ENCODE peak calls at places on chromosomes 13 and 19, in seven cellular contexts. I is GM13976; L is NCI-H446; K is AG04450; D is stimulated activated CD8-positive, alpha-beta memory T cell treated with anti-CD3 and anti-CD28 coated beads, Interleukin-15, amount 100 ng/mL, for 4 hours; P is fibroblast of lung; W is NCI-H748 treated with DMSO at 0.1 percent for 48 hours. U is an unnamed sample.

GRCh38 chr13:49253997-49254396 is 6.3 kb downstream of the CDADC1 start:
- DNase-seq in I (no peak), L (no peak), K (no peak), D (no peak), P (no peak), W (no peak), U (no peak)

GRCh38 chr19:39407644-39408391 is 1.2 kb downstream of the ZFP36 start:
- DNase-seq in I (no peak), L (no peak), K (no peak), D (no peak), P (peak; percentile 46), W (no peak), U (no peak)

GRCh38 chr13:65725001-65725400 is 1505.1 kb downstream of the PCDH9 start:
- DNase-seq in I (no peak), L (no peak), K (no peak), D (no peak), P (peak; percentile 18), W (no peak), U (no peak)

GRCh38 chr13:85266771-85267170 is 532.4 kb downstream of the SLITRK6 start:
- DNase-seq in I (no peak), L (no peak), K (no peak), D (no peak), P (no peak), W (no peak), U (no peak)

GRCh38 chr13:29934531-29935308 is 84.3 kb upstream of the UBL3 start:
- DNase-seq in I (no peak), L (no peak), K (no peak), D (no peak), P (no peak), W (no peak), U (no peak)

GRCh38 chr19:12984143-12984627 is 11.1 kb upstream of the NFIX start:
- DNase-seq in I (no peak), L (no peak), K (no peak), D (no peak), P (no peak), W (no peak), U (no peak)

GRCh38 chr19:48879025-48879572 is 6.9 kb downstream of the PPP1R15A start:
- DNase-seq in I (no peak), L (no peak), K (no peak), D (no peak), P (no peak), W (no peak), U (no peak)

GRCh38 chr13:48275507-48275906 is 28.0 kb upstream of the RB1 start:
- DNase-seq in I (no peak), L (no peak), K (no peak), D (no peak), P (no peak), W (no peak), U (no peak)

GRCh38 chr19:13984186-13984585 is 21.9 kb downstream of the RFX1 start:
- DNase-seq in I (no peak), L (no peak), K (no peak), D (no peak), P (no peak), W (no peak), U (no peak)

GRCh38 chr13:78608254-78608704 is 4.9 kb upstream of the POU4F1 start:
- DNase-seq in I (peak; percentile 40), L (no peak), K (no peak), D (no peak), P (no peak), W (no peak), U (no peak)

GRCh38 chr13:21297452-21297851 is 121.0 kb downstream of the MRPL57 start:
- DNase-seq in I (no peak), L (peak; percentile 31), K (no peak), D (no peak), P (no peak), W (peak; percentile 53), U (no peak)

GRCh38 chr19:49468746-49469447 is 5.1 kb upstream of the FLT3LG start:
- DNase-seq in I (peak; percentile 89), L (no peak), K (no peak), D (peak; percentile 54), P (peak; percentile 85), W (no peak), U (peak; percentile 91)

GRCh38 chr13:91684746-91685145 is 286.3 kb downstream of the GPC5 start:
- DNase-seq in I (no peak), L (no peak), K (no peak), D (no peak), P (no peak), W (no peak), U (no peak)

GRCh38 chr13:81686877-81687276 is 1346.0 kb upstream of the SPRY2 start:
- DNase-seq in I (no peak), L (no peak), K (no peak), D (no peak), P (peak; percentile 1), W (peak; percentile 16), U (no peak)

GRCh38 chr19:19213822-19214558 is 2.2 kb downstream of the NCAN start:
- DNase-seq in I (no peak), L (no peak), K (no peak), D (no peak), P (no peak), W (no peak), U (no peak)

U was measured in GM13977.